ENCODE peak calls at places on chromosome 1, in seven cellular contexts. F is GOT3; K is cardiac fibroblast; W is glomerular endothelial cell; Q is neural crest cell; P is activated T-cell treated with anti-CD3 and anti-CD28 coated beads, Interleukin-2, amount 50 U/mL, for 72 hours; O is memory B cell. Z is an unnamed sample.

GRCh38 chr1:169119405-169119804 is 12.9 kb downstream of the ATP1B1 start:
- DNase-seq in Q (no peak), K (no peak), W (no peak), O (no peak), P (no peak), F (no peak), Z (no peak)

GRCh38 chr1:217847643-217848042 is 216.5 kb downstream of the SPATA17 start:
- DNase-seq in Q (no peak), O (no peak), K (no peak), F (no peak), P (no peak), W (no peak), Z (no peak)

GRCh38 chr1:6209661-6210605 is 4.0 kb downstream of the RNF207 start:
- DNase-seq in F (no peak), P (peak), O (no peak), K (no peak), W (no peak), Q (peak), Z (no peak)

GRCh38 chr1:81811757-81812371 is 11.1 kb downstream of the ADGRL2 start:
- DNase-seq in Q (no peak), O (no peak), F (no peak), W (no peak), K (peak), P (no peak), Z (no peak)

GRCh38 chr1:237041795-237042466 is at the start of gene RYR2:
- DNase-seq in W (no peak), O (no peak), P (peak), Q (peak), K (peak), F (no peak), Z (no peak)

GRCh38 chr1:244968431-244968830 is 104.1 kb upstream of the HNRNPU start:
- DNase-seq in Q (no peak), O (no peak), F (no peak), K (peak), W (peak), P (no peak), Z (no peak)

GRCh38 chr1:200874694-200875093 is 1.9 kb downstream of the GPR25 start:
- DNase-seq in W (no peak), F (no peak), K (no peak), Q (no peak), P (no peak), O (no peak), Z (no peak)

GRCh38 chr1:13960376-13960987 is 260.5 kb downstream of the PRDM2 start:
- DNase-seq in Q (peak), F (no peak), K (peak), P (peak), O (peak), W (peak), Z (peak)

GRCh38 chr1:228375578-228376261 is 30.9 kb downstream of the TRIM11 start:
- DNase-seq in K (no peak), F (no peak), Q (no peak), O (no peak), W (no peak), P (no peak), Z (no peak)

GRCh38 chr1:98557808-98558390 is 103.6 kb upstream of the SNX7 start:
- DNase-seq in Q (no peak), P (no peak), O (no peak), W (no peak), K (peak), F (no peak), Z (no peak)

GRCh38 chr1:119482517-119483425 is 24.2 kb upstream of the HSD3B1 start:
- DNase-seq in P (no peak), O (no peak), W (no peak), F (no peak), K (no peak), Q (no peak), Z (no peak)